ENCODE peak calls at places on chromosomes 12 and 14, in five cellular contexts. N is psoas muscle, O is H1, D is kidney, M is aorta. H is an unnamed sample. For H3K4me1, the result is how much of the 10 kb centered on the place peaks cover.

GRCh38 chr14:65260786-65261185 is 151.7 kb upstream of the FUT8 start:
- DNase-seq in M (no peak), O (no peak), D (no peak), N (no peak), H (no peak)

GRCh38 chr14:68568907-68569545 is 223.8 kb downstream of the ZFP36L1 start:
- DNase-seq in O (no peak), M (no peak), D (no peak), N (no peak), H (peak)

GRCh38 chr14:90443161-90444076 is 46.6 kb downstream of the CALM1 start:
- DNase-seq in O (no peak), M (peak), N (no peak), D (no peak), H (no peak)

GRCh38 chr12:51891843-51892242 is 3.9 kb downstream of the ANKRD33 start:
- DNase-seq in O (no peak), D (no peak), M (no peak), N (no peak), H (no peak)

GRCh38 chr14:97580923-97581495 is 783.8 kb downstream of the VRK1 start:
- DNase-seq in M (no peak), O (no peak), N (no peak), D (no peak), H (no peak)

GRCh38 chr12:130540376-130540775 is 175.7 kb downstream of the RIMBP2 start:
- DNase-seq in M (no peak), N (no peak), O (no peak), D (no peak), H (no peak)

GRCh38 chr14:102829106-102829505 is 51.9 kb downstream of the TRAF3 start:
- DNase-seq in D (no peak), N (no peak), O (no peak), M (no peak), H (no peak)

GRCh38 chr12:29566441-29566840 is 69.0 kb upstream of the OVCH1 start:
- DNase-seq in N (no peak), O (no peak), M (no peak), D (no peak), H (no peak)

GRCh38 chr12:98243190-98243589 is 272.2 kb upstream of the TMPO start:
- DNase-seq in O (no peak), M (no peak), D (no peak), N (no peak), H (no peak)

GRCh38 chr14:77613207-77613606 is 3.2 kb downstream of the SPTLC2 start:
- DNase-seq in O (no peak), N (no peak), D (no peak), M (no peak), H (no peak)

GRCh38 chr12:70644836-70645235 is 7.6 kb upstream of the PTPRB start:
- DNase-seq in M (no peak), O (no peak), N (no peak), D (no peak), H (no peak)

GRCh38 chr12:42422785-42423184 is 96.8 kb downstream of the PPHLN1 start:
- DNase-seq in O (no peak), N (no peak), M (no peak), D (no peak), H (no peak)

DNA sequence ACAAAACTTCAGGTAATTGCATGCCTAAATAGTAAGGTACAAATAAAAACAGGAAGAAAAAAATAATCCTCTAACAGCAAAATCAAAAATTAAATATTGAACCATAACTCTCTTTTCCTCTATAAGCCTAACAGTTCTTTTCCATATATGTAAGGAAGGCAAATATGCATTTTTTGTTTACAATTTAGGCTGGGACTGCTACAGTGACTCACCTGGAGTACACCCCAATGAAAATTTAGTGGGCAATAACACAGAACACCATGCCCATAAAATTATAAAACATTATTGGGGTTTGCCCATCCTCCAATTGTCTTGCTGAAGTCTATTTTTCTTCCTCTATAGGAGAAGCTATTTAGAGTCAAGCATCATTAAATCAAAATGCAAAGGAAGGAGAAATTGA is 277.0 kb downstream of the PAWR start:
- DNase-seq in D (no peak), N (no peak), O (no peak), M (no peak), H (no peak)
- H3K27ac ChIP-seq in D (no peak), N (no peak), O (no peak), M (no peak), H (no peak)

DNA sequence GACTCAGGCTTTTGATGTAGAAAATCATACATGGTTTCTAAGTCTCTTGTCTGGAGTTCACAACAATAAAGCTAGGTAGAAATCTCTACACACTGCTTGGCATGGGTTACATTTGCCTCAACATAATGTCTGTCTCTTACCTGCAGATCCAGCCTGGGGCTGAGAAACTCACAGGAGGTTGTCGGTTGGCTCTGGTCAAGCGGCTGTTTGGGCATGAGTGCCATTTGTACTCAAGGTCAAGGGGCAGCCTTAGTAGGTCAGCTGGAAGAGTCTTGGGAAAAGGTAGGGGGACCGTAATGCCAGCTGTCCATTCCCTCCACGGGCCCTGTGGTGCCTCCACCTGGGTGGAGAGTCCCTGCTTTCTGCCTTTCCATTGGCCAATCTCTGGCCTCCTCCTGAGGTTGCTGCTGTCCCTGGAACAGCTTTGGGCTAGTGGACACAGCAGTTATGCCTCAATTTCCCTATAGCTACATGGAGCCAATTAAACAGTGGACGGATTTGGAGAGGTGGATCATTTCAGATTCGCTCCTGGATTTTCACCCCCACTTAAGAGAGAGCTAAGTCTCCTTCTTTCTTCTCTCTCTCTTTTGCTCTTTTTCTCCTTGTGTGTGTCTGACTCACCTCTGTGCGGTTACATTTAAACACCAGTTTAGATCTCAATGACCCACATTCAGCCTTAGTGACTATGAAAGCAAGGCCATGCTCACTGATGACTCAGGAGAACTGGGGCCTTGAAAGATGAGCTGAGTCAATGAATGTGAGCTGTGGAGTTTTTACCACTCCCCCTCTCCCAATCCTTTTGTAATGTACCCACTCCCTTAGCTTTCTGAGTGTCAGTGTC is 132.8 kb upstream of the HIF1A start:
- DNase-seq in D (no peak), M (no peak), N (no peak), O (no peak), H (no peak)
- H3K4me1 ChIP-seq in D (half or more), M (under half), N (under half), O (under half), H (under half)

GRCh38 chr14:95184413-95184790 is 27.1 kb upstream of the DICER1 start:
- DNase-seq in O (no peak), M (no peak), N (no peak), D (no peak), H (no peak)
- H3K27ac ChIP-seq in O (no peak), M (no peak), N (peak), D (peak), H (peak)

GRCh38 chr14:76151398-76152332 is at the start of gene GPATCH2L:
- DNase-seq in N (peak), O (peak), M (peak), D (peak), H (peak)

GRCh38 chr14:76152333-76152681 is 585 bp downstream of the GPATCH2L start:
- DNase-seq in O (no peak), M (peak), N (peak), D (peak), H (peak)

GRCh38 chr14:76149196-76149595 is 2.5 kb upstream of the GPATCH2L start:
- DNase-seq in M (no peak), N (no peak), O (no peak), D (no peak), H (no peak)

GRCh38 chr14:76153919-76154318 is 2.2 kb downstream of the GPATCH2L start:
- DNase-seq in N (no peak), M (no peak), D (no peak), O (no peak), H (no peak)

DNA sequence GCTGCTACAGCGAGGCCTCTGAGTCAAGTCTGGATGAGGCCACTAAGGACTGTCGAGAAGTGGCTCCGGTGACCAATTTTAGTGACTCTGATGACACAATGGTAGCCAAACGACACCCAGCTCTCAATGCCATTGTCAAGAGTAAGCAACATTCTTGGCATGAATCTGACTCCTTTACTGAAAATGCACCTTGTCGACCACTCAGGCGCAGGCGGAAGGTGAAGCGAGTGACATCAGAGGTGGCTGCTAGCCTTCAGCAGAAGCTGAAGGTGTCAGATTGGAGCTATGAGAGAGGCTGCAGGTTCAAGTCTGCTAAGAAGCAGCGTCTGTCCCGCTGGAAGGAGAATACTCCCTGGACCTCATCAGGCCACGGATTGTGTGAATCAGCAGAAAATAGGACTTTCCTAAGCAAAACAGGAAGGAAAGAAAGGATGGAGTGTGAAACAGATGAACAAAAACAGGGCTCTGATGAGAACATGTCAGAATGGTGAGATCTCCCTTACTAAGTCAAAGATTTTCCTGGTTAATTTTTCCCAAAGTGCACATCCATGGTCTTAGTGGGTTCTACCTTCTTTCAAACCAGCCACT is 2.9 kb downstream of the GPATCH2L start:
- DNase-seq in M (no peak), O (no peak), D (no peak), N (no peak), H (no peak)
- H3K4me1 ChIP-seq in M (under half), O (under half), D (under half), N (half or more), H (half or more)

H was measured in left lung.